ENCODE peak calls at places on chromosomes 5 and 9, in ten cellular contexts. N, C, X, B, O, R, V, S, M and T are unnamed samples.
A peak's percentile ranks its signal among the peaks of the same experiment; 100 is the strongest.

GRCh38 chr5:15757103-15757502 is 257.1 kb downstream of the FBXL7 start:
- DNase-seq in N (no peak), C (no peak), X (no peak), B (no peak), O (no peak), R (no peak), V (no peak), S (no peak), M (no peak), T (no peak)

GRCh38 chr5:6480133-6481051 is 31.7 kb downstream of the UBE2QL1 start:
- DNase-seq in N (no peak), C (no peak), X (no peak), B (no peak), O (no peak), R (peak; percentile 67), V (no peak), S (no peak), M (no peak), T (no peak)

GRCh38 chr5:163222982-163223381 is 214.4 kb upstream of the CCNG1 start:
- DNase-seq in N (no peak), C (no peak), X (no peak), B (no peak), O (no peak), R (no peak), V (no peak), S (no peak), M (no peak), T (no peak)

GRCh38 chr5:102903074-102903871 is 148.2 kb downstream of the PAM start:
- DNase-seq in N (no peak), C (no peak), X (no peak), B (no peak), O (no peak), R (no peak), V (no peak), S (no peak), M (no peak), T (no peak)

GRCh38 chr9:88106492-88106891 is 31.8 kb downstream of the SPATA31C2 start:
- DNase-seq in N (no peak), C (no peak), X (peak; percentile 57), B (peak; percentile 27), O (peak; percentile 29), R (no peak), V (no peak), S (no peak), M (no peak), T (no peak)

GRCh38 chr5:58399951-58400350 is 59.9 kb downstream of the PLK2 start:
- DNase-seq in N (no peak), C (no peak), X (no peak), B (no peak), O (no peak), R (no peak), V (no peak), S (no peak), M (no peak), T (no peak)

GRCh38 chr9:17060450-17060849 is 74.4 kb upstream of the CNTLN start:
- DNase-seq in N (no peak), C (no peak), X (no peak), B (no peak), O (no peak), R (no peak), V (no peak), S (no peak), M (no peak), T (no peak)

GRCh38 chr5:173324115-173325001 is 3.9 kb downstream of the STC2 start:
- DNase-seq in N (no peak), C (peak; percentile 85), X (peak; percentile 81), B (peak; percentile 76), O (peak; percentile 94), R (no peak), V (no peak), S (peak; percentile 94), M (peak; percentile 89), T (no peak)

GRCh38 chr5:89396262-89396975 is 513.4 kb upstream of the MEF2C start:
- DNase-seq in N (no peak), C (no peak), X (no peak), B (no peak), O (no peak), R (peak; percentile 57), V (no peak), S (no peak), M (no peak), T (no peak)

GRCh38 chr9:114006931-114007691 is 71.0 kb downstream of the AMBP start:
- DNase-seq in N (no peak), C (peak; percentile 74), X (no peak), B (peak; percentile 24), O (no peak), R (no peak), V (no peak), S (peak; percentile 49), M (no peak), T (peak; percentile 42)

GRCh38 chr9:89661956-89662717 is 57.3 kb downstream of the GADD45G start:
- DNase-seq in N (peak; percentile 71), C (peak; percentile 97), X (peak; percentile 98), B (peak; percentile 99), O (peak; percentile 96), R (no peak), V (peak; percentile 75), S (peak; percentile 99), M (peak; percentile 90), T (peak; percentile 98)

GRCh38 chr5:134000696-134001453 is 3.9 kb downstream of the VDAC1 start:
- DNase-seq in N (no peak), C (no peak), X (no peak), B (no peak), O (no peak), R (no peak), V (peak; percentile 85), S (no peak), M (no peak), T (no peak)

GRCh38 chr9:16410601-16411285 is 459.7 kb downstream of the BNC2 start:
- DNase-seq in N (no peak), C (no peak), X (no peak), B (no peak), O (no peak), R (no peak), V (no peak), S (no peak), M (no peak), T (no peak)

GRCh38 chr9:99259231-99259918 is 37.3 kb downstream of the SEC61B start:
- DNase-seq in N (no peak), C (peak; percentile 85), X (peak; percentile 42), B (peak; percentile 73), O (no peak), R (no peak), V (no peak), S (peak; percentile 93), M (peak; percentile 93), T (peak; percentile 94)

GRCh38 chr9:78958887-78959286 is 612.9 kb upstream of the TLE4 start:
- DNase-seq in N (no peak), C (no peak), X (no peak), B (no peak), O (no peak), R (no peak), V (no peak), S (no peak), M (no peak), T (peak; percentile 14)

GRCh38 chr9:37559125-37559524 is 17.1 kb downstream of the FBXO10 start:
- DNase-seq in N (no peak), C (no peak), X (no peak), B (no peak), O (no peak), R (no peak), V (no peak), S (no peak), M (no peak), T (no peak)

GRCh38 chr9:97766092-97766491 is 69.0 kb upstream of the XPA start:
- DNase-seq in N (no peak), C (no peak), X (no peak), B (no peak), O (no peak), R (no peak), V (no peak), S (no peak), M (no peak), T (no peak)

GRCh38 chr5:129460121-129460950 is at the start of gene ADAMTS19:
- DNase-seq in N (no peak), C (no peak), X (peak; percentile 11), B (no peak), O (peak; percentile 61), R (no peak), V (no peak), S (no peak), M (peak; percentile 81), T (no peak)

GRCh38 chr5:59759600-59760357 is 133.7 kb downstream of the PDE4D start:
- DNase-seq in N (no peak), C (no peak), X (no peak), B (no peak), O (no peak), R (no peak), V (no peak), S (no peak), M (no peak), T (no peak)

GRCh38 chr9:30198463-30199309 is 2185.8 kb upstream of the ACO1 start:
- DNase-seq in N (no peak), C (no peak), X (no peak), B (no peak), O (no peak), R (no peak), V (no peak), S (no peak), M (peak; percentile 39), T (no peak)
- TF ChIP-seq EP300 in N (no peak), C (no peak), X (no peak), B (no peak), O (no peak), R (no peak), V (no peak), S (no peak), M (no peak), T (no peak)

GRCh38 chr9:673966-674526 is 167.5 kb upstream of the DMRT1 start:
- DNase-seq in N (peak; percentile 39), C (no peak), X (no peak), B (no peak), O (no peak), R (no peak), V (peak; percentile 88), S (no peak), M (no peak), T (no peak)
- TF ChIP-seq POLR2AphosphoS5 in N (no peak), C (no peak), X (no peak), B (no peak), O (no peak), R (no peak), V (peak; percentile 62), S (no peak), M (no peak), T (no peak)

GRCh38 chr5:1104327-1105006 is 7.4 kb downstream of the SLC12A7 start:
- DNase-seq in N (no peak), C (no peak), X (no peak), B (no peak), O (no peak), R (no peak), V (no peak), S (no peak), M (peak; percentile 70), T (no peak)
- TF ChIP-seq EP300 in N (no peak), C (no peak), X (no peak), B (no peak), O (no peak), R (no peak), V (no peak), S (no peak), M (no peak), T (no peak)

DNA sequence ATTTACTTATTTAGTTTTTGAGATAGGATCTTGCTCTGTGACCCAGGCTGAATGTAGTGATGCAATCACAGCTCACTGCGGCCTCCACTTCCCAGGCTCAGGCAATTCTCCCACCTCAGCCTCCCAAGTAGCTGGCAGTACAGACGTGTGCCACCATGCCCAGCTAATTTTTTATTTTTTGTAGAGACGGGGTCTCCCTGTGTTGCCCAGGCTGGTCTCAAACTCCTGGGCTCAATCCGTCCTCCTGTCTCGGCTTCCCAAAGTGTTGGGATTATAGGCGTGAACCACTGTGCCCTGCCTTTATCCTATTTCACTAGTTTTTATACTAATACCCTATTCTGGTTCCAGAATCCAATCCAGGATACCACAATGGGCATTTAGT is 6.8 kb downstream of the RPS14 start:
- DNase-seq in N (no peak), C (no peak), X (no peak), B (no peak), O (no peak), R (no peak), V (no peak), S (no peak), M (no peak), T (no peak)
- TF ChIP-seq POLR2AphosphoS5 in N (peak; percentile 82), C (no peak), X (no peak), B (no peak), O (peak; percentile 44), R (no peak), V (peak; percentile 26), S (no peak), M (no peak), T (no peak)